ENCODE peak calls at places on chromosomes 5 and 9, in four cellular contexts. L, Y, S and K are unnamed samples. For H3K36me3, the result is how much of the 10 kb centered on the place peaks cover.

GRCh38 chr5:87061046-87061445 is 206.6 kb upstream of the RASA1 start:
- DNase-seq in L (no peak), S (no peak), Y (no peak), K (no peak)

GRCh38 chr5:173315495-173316352 is 12.5 kb downstream of the STC2 start:
- DNase-seq in L (no peak), Y (no peak), S (no peak), K (peak)

GRCh38 chr5:135242496-135243193 is 156.4 kb downstream of the MACROH2A1 start:
- DNase-seq in S (no peak), Y (peak), L (no peak), K (peak)

GRCh38 chr5:101678494-101679193 is 617.4 kb downstream of the SLCO4C1 start:
- DNase-seq in S (peak), Y (peak), L (peak), K (peak)

GRCh38 chr9:93603011-93603410 is 26.6 kb downstream of the PHF2 start:
- DNase-seq in S (peak), Y (no peak), L (no peak), K (no peak)

GRCh38 chr5:119409235-119409815 is 43.0 kb upstream of the HSD17B4 start:
- DNase-seq in S (peak), Y (no peak), L (no peak), K (no peak)

GRCh38 chr9:83405674-83406255 is 132.4 kb downstream of the FRMD3 start:
- DNase-seq in Y (no peak), L (no peak), S (no peak), K (no peak)

GRCh38 chr5:171601266-171601881 is 181.9 kb downstream of the FGF18 start:
- DNase-seq in Y (no peak), L (no peak), S (no peak), K (no peak)

GRCh38 chr5:137649228-137649890 is 86.5 kb downstream of the KLHL3 start:
- DNase-seq in S (no peak), L (no peak), Y (no peak), K (no peak)

GRCh38 chr9:113783475-113783874 is 92.6 kb upstream of the ZNF618 start:
- DNase-seq in Y (no peak), S (no peak), L (no peak), K (no peak)

GRCh38 chr5:93601433-93602175 is 18.6 kb downstream of the NR2F1 start:
- DNase-seq in S (no peak), L (no peak), Y (no peak), K (no peak)

GRCh38 chr5:6452622-6453504 is 4.2 kb downstream of the UBE2QL1 start:
- DNase-seq in S (no peak), Y (peak), L (no peak), K (no peak)

GRCh38 chr5:105146867-105147266 is 1584.3 kb upstream of the NUDT12 start:
- DNase-seq in S (no peak), L (no peak), Y (no peak), K (no peak)

GRCh38 chr9:73176450-73176875 is 24.8 kb downstream of the ANXA1 start:
- DNase-seq in S (no peak), L (no peak), Y (no peak), K (peak)

GRCh38 chr5:777756-778161 is 6.8 kb downstream of the ZDHHC11B start:
- DNase-seq in S (no peak), Y (no peak), L (no peak), K (no peak)

GRCh38 chr5:173078878-173079277 is 22.7 kb downstream of the CREBRF start:
- DNase-seq in Y (no peak), L (no peak), S (no peak), K (no peak)

GRCh38 chr5:35046754-35047153 is 995 bp downstream of the AGXT2 start:
- DNase-seq in S (no peak), Y (no peak), L (no peak), K (peak)

GRCh38 chr9:136762915-136763648 is 1.2 kb downstream of the LCN15 start:
- DNase-seq in Y (peak), L (peak), S (peak), K (peak)

GRCh38 chr5:14676320-14676719 is 11.8 kb downstream of the OTULIN start:
- DNase-seq in Y (no peak), L (no peak), S (no peak), K (peak)

GRCh38 chr5:103624035-103624461 is 61.5 kb upstream of the NUDT12 start:
- DNase-seq in S (no peak), L (no peak), Y (no peak), K (no peak)

GRCh38 chr5:592158-592557 is 20.0 kb upstream of the CEP72 start:
- DNase-seq in L (no peak), Y (no peak), S (no peak), K (no peak)

GRCh38 chr9:135993840-135994776 is 32.9 kb upstream of the UBAC1 start:
- DNase-seq in L (no peak), S (no peak), Y (no peak), K (no peak)

GRCh38 chr5:91499943-91500531 is 116.9 kb upstream of the ARRDC3 start:
- DNase-seq in S (no peak), Y (no peak), L (peak), K (no peak)

GRCh38 chr9:2597483-2597882 is 24.1 kb upstream of the VLDLR start:
- DNase-seq in S (no peak), L (no peak), Y (no peak), K (no peak)

GRCh38 chr9:1978941-1979340 is 36.2 kb upstream of the SMARCA2 start:
- DNase-seq in L (no peak), S (no peak), Y (no peak), K (peak)

GRCh38 chr5:34545164-34545563 is 111.0 kb upstream of the RAI14 start:
- DNase-seq in Y (no peak), S (no peak), L (no peak), K (no peak)

GRCh38 chr9:137077010-137077747 is at the start of gene UAP1L1:
- DNase-seq in L (no peak), S (peak), Y (peak), K (peak)

GRCh38 chr5:42772265-42772993 is 15.8 kb downstream of the CCDC152 start:
- DNase-seq in S (no peak), Y (no peak), L (no peak), K (no peak)

GRCh38 chr9:95462419-95463121 is 54.2 kb downstream of the PTCH1 start:
- DNase-seq in L (no peak), Y (peak), S (no peak), K (no peak)

GRCh38 chr5:52964138-52964537 is 25.0 kb upstream of the ITGA2 start:
- DNase-seq in L (no peak), S (no peak), Y (no peak), K (no peak)

GRCh38 chr9:74497750-74498615 is 848 bp downstream of the RORB start:
- DNase-seq in Y (peak), S (peak), L (peak), K (peak)

DNA sequence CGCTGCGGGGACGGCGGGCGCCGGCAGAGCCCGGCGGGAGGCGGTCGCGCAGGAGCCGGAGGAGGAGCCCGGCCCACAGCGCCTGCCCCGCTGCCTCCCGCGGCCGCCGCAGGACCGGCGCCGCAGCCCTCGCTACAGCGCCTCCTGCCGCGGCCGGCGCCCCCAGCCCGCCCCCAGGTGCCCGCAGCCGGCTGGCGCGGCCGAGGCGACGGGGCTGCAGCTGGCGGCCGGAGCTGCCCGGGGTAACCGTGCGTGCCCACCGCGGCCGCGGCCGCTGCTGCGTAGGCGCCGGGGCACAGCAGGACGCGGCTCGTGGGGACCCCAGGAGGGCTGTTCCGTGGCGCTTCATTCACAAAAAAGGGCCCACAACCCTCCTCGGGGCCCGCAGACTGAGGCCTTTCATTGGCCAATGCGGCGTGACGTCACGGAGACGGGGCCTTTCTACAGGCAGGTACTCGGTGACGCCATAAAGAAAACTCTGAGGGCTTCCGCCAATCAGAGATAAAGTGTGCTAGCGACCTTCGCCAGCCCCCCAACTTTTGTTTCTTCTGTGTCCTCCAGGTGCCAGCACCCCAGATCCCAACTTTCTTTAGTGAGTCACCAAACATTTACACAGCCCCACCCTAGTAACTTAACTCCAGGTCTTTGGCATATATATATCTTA is at the start of gene CDC14B:
- DNase-seq in L (peak), Y (peak), S (peak), K (peak)
- H3K4me3 ChIP-seq in L (peak), Y (peak), S (peak), K (peak)

GRCh38 chr5:168413062-168413461 is 73.2 kb upstream of the RARS1 start:
- DNase-seq in Y (no peak), S (no peak), L (no peak), K (no peak)
- H3K36me3 ChIP-seq in Y (under half), S (under half), L (under half), K (under half)

GRCh38 chr9:21672140-21672539 is 130.3 kb upstream of the MTAP start:
- DNase-seq in Y (no peak), S (no peak), L (no peak), K (no peak)
- H3K4me3 ChIP-seq in Y (no peak), S (no peak), L (no peak), K (no peak)

GRCh38 chr5:112880219-112880964 is 19.3 kb downstream of the SRP19 start:
- DNase-seq in S (no peak), L (no peak), Y (no peak), K (no peak)
- H3K36me3 ChIP-seq in S (under half), L (under half), Y (half or more), K (half or more)